ENCODE peak calls at places on chromosomes 2 and 18, in four cellular contexts. Y is heart left ventricle, F is mammary epithelial cell, K is bronchial epithelial cell. W is an unnamed sample.

GRCh38 chr2:173874003-173874898 is 90.9 kb downstream of the SP3 start:
- DNase-seq in Y (no peak), F (no peak), K (no peak), W (no peak)

GRCh38 chr2:190678444-190679162 is 29.7 kb downstream of the NAB1 start:
- DNase-seq in Y (no peak), F (no peak), K (no peak), W (no peak)

GRCh38 chr2:196338440-196338839 is 167.1 kb upstream of the STK17B start:
- DNase-seq in Y (no peak), F (no peak), K (no peak), W (no peak)

GRCh38 chr2:147646999-147647588 is 197.7 kb upstream of the ACVR2A start:
- DNase-seq in Y (no peak), F (no peak), K (no peak), W (no peak)

GRCh38 chr2:231479455-231479854 is 15.2 kb upstream of the NCL start:
- DNase-seq in Y (no peak), F (no peak), K (no peak), W (no peak)

GRCh38 chr2:15777795-15778371 is 162.5 kb upstream of the MYCN start:
- DNase-seq in Y (no peak), F (no peak), K (no peak), W (no peak)

GRCh38 chr2:218322756-218323525 is 30.6 kb upstream of the TMBIM1 start:
- DNase-seq in Y (peak; percentile 82), F (peak; percentile 41), K (peak; percentile 37), W (peak; percentile 84)

GRCh38 chr18:28078849-28079248 is 98.1 kb downstream of the CDH2 start:
- DNase-seq in Y (no peak), F (no peak), K (no peak), W (no peak)

GRCh38 chr2:675982-676646 is 1.1 kb downstream of the TMEM18 start:
- DNase-seq in Y (peak; percentile 51), F (peak; percentile 88), K (peak; percentile 91), W (no peak)

GRCh38 chr2:26694001-26694400 is 1.5 kb downstream of the KCNK3 start:
- DNase-seq in Y (no peak), F (no peak), K (no peak), W (no peak)

GRCh38 chr2:28618221-28619141 is 122.6 kb downstream of the PLB1 start:
- DNase-seq in Y (no peak), F (no peak), K (peak; percentile 78), W (no peak)

GRCh38 chr2:225002656-225003045 is 39.6 kb downstream of the DOCK10 start:
- DNase-seq in Y (no peak), F (no peak), K (no peak), W (no peak)

GRCh38 chr2:215031330-215031729 is 107.1 kb downstream of the ABCA12 start:
- DNase-seq in Y (no peak), F (no peak), K (no peak), W (no peak)

GRCh38 chr2:48589170-48589767 is 28.4 kb upstream of the GTF2A1L start:
- DNase-seq in Y (no peak), F (peak; percentile 19), K (peak; percentile 21), W (no peak)

GRCh38 chr2:125596612-125597011 is 1059.3 kb upstream of the GYPC start:
- DNase-seq in Y (no peak), F (no peak), K (no peak), W (no peak)

GRCh38 chr2:18651842-18652774 is 62.7 kb upstream of the NT5C1B start:
- DNase-seq in Y (no peak), F (no peak), K (no peak), W (no peak)

GRCh38 chr2:35973132-35973736 is 382.3 kb upstream of the CRIM1 start:
- DNase-seq in Y (no peak), F (peak; percentile 25), K (peak; percentile 21), W (no peak)

GRCh38 chr2:64114912-64115277 is 29.3 kb downstream of the PELI1 start:
- DNase-seq in Y (no peak), F (no peak), K (no peak), W (no peak)

GRCh38 chr2:39718483-39718882 is 52.8 kb downstream of the TMEM178A start:
- DNase-seq in Y (no peak), F (no peak), K (no peak), W (no peak)

GRCh38 chr18:7002107-7002506 is 115.5 kb downstream of the LAMA1 start:
- DNase-seq in Y (no peak), F (no peak), K (no peak), W (no peak)

GRCh38 chr2:231721641-231722310 is 13.5 kb downstream of the PTMA start:
- DNase-seq in Y (no peak), F (no peak), K (no peak), W (no peak)

GRCh38 chr2:111148925-111149324 is 28.2 kb downstream of the BCL2L11 start:
- DNase-seq in Y (no peak), F (no peak), K (no peak), W (no peak)

GRCh38 chr2:203559640-203560039 is 24.5 kb upstream of the RAPH1 start:
- DNase-seq in Y (no peak), F (no peak), K (no peak), W (no peak)

GRCh38 chr2:201572822-201573493 is 70.3 kb downstream of the TMEM237 start:
- DNase-seq in Y (no peak), F (no peak), K (no peak), W (no peak)

GRCh38 chr2:75424936-75425619 is 135.7 kb downstream of the EVA1A start:
- DNase-seq in Y (no peak), F (peak; percentile 10), K (peak; percentile 31), W (no peak)

GRCh38 chr2:239940861-239941570 is 84.1 kb downstream of the NDUFA10 start:
- DNase-seq in Y (no peak), F (no peak), K (no peak), W (no peak)

GRCh38 chr2:73821669-73822068 is 7.1 kb upstream of the STAMBP start:
- DNase-seq in Y (no peak), F (no peak), K (no peak), W (no peak)

GRCh38 chr2:121324601-121325000 is 39.6 kb upstream of the TFCP2L1 start:
- DNase-seq in Y (no peak), F (no peak), K (no peak), W (peak; percentile 43)

DNA sequence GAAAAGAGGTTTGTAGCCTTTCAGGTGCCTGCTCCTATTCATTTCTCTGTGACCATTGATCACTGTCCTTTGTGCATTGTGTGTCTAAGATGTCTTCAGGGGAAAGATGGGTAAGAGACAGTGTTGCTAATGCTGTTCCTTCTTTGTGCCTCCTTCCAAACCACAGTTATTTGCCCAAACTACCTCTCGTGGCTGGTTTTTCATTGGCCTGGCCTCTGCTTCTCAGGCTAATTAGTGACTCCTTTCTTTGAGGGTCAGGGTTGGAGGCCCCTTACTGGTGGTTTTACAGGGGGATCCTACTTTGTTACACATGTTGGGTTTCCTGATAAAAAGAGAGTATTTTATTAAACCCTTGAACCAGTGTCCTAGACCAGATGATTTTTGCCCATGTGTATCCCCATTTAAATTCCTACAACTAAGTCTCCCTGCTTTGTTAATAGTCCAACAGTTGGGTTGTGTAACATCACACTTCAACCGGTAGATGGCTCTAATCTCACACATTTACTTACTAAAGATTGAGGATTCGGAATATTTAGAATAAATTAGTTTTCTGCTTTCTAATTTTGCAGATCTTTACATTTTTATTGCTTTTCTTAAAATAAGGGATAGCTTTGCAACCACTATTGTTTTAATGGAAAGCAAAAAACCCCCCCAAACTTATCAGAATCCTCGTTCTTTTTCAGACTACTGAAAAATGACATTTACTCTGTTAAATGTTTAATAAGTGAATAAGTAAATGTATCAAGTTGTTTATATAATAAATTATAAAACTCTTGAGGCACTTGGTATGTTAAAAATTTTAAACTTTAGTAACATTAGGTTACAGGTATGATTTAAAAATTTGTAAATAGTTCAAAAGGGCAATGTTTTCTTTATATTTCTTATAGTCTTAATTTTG is 2.4 kb downstream of the MARS2 start:
- DNase-seq in Y (no peak), F (peak; percentile 43), K (peak; percentile 58), W (no peak)
- H3K4me3 ChIP-seq in Y (no peak overlapping the region), F (peak overlapping the region; percentile 98), K (peak overlapping the region; percentile 89), W (peak overlapping the region; percentile 76)

DNA sequence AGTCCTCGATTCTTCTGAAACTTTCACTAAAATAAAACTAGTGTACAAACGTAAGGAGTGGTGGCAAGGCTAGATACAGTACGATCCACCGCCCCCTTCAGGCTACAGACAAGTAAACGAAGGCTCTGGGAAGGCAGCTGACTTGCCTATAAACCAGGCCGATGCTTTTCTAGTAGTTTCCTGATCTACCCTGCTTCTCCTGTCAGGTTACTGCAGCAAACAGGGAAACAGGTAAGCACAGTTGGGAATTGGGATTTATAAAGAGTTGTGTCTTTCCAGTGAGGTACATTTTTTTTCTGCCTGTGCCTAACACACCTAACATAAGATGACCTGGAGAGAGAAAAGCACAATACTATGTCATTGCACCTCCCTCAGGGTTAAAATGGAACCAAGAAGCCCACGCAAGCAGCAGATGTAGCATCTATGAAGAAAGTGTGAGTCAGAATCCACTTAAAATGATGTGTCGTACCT is 108.6 kb downstream of the UXS1 start:
- DNase-seq in Y (peak; percentile 48), F (peak; percentile 25), K (peak; percentile 39), W (no peak)
- TF ChIP-seq CTCF in Y (peak; percentile 37), F (peak; percentile 36), K (peak; percentile 49), W (peak; percentile 65)

DNA sequence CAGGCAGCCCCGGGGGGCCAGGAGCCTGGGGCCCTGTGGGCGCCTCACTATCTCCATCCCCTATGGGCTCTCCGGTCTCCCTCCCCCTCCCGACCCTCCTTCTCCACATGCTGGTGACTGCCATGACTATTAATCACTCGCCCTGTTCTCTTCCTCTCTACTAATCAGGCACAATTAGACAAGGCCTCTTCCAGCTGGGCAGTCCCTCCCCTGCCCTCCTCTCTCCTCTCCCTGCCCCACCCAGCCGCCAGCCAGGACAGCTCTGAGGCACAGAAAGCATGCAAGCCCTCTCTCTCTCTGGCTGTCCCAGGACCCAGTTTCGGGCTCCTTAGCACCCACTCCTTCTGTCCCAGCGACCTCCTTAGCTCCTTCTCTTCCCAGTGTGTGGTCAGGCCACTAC is 5.8 kb downstream of the ASIC4 start:
- DNase-seq in Y (no peak), F (no peak), K (no peak), W (no peak)
- H3K4me3 ChIP-seq in Y (no peak overlapping the region), F (no peak overlapping the region), K (no peak overlapping the region), W (no peak overlapping the region)

DNA sequence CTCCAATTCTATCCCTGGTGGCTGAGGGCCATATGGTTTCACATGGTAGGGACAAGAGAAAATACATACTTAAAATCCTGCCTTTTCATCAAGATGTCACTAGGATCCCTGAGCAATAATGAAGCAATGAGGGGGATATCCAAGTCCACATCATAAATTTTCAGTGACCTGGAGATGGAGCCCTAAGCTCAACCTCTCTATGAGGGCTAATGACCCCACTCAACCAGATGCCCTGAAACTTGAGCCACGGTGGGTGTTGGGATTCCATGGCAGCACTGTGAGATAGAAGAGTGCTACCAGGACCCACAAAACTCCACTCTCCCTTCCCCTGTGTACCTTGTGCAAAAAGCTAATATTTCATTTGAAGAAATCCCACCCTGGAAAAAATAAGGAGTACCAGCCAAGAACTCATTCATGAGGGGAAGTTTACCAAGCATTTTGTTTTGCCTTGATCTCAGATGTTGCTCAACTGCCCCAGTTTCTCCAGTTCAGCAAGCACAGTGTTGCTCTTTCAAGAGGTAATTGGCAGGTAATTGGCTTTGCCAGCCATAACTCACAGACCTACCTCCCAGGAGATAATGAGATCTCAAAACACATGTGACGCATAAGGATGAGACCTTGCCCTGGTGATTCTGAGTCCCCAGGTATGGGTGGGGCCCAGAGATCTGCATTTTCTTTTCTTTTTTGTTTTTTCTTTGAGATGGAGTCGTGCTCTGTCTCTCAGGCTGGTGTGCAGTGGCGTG is 50.9 kb upstream of the TTC39C start:
- DNase-seq in Y (no peak), F (no peak), K (no peak), W (no peak)
- TF ChIP-seq CTCF in Y (no peak), F (peak; percentile 27), K (no peak), W (no peak)

GRCh38 chr2:84925724-84926376 is 20.4 kb downstream of the TMSB10 start:
- DNase-seq in Y (peak; percentile 97), F (peak; percentile 91), K (peak; percentile 81), W (peak; percentile 99)
- H3K4me3 ChIP-seq in Y (no peak overlapping the region), F (peak overlapping the region; percentile 34), K (peak overlapping the region; percentile 28), W (peak overlapping the region; percentile 3)

W was measured in right atrium auricular region.